ENCODE peak calls at places on chromosomes 5 and 9, in four cellular contexts. C, V, I and Q are unnamed samples.

GRCh38 chr5:127386557-127386956 is 96.0 kb downstream of the MEGF10 start:
- DNase-seq in C (no peak), V (no peak), I (no peak), Q (no peak)

GRCh38 chr9:137815256-137816255 is 62.0 kb upstream of the CACNA1B start:
- DNase-seq in C (no peak), V (no peak), I (no peak), Q (no peak)

GRCh38 chr9:127788337-127789011 is 2.6 kb downstream of the CDK9 start:
- DNase-seq in C (no peak), V (no peak), I (no peak), Q (no peak)

GRCh38 chr5:36535837-36536236 is 70.6 kb upstream of the SLC1A3 start:
- DNase-seq in C (no peak), V (no peak), I (no peak), Q (no peak)

GRCh38 chr5:58898538-58898937 is 315.7 kb downstream of the RAB3C start:
- DNase-seq in C (no peak), V (no peak), I (no peak), Q (no peak)

GRCh38 chr5:57221049-57221568 is 47.2 kb downstream of the GPBP1 start:
- DNase-seq in C (no peak), V (peak), I (no peak), Q (no peak)

GRCh38 chr9:113520109-113520642 is 56.6 kb downstream of the RGS3 start:
- DNase-seq in C (no peak), V (no peak), I (no peak), Q (no peak)

GRCh38 chr9:71758785-71759184 is 9.5 kb downstream of the CEMIP2 start:
- DNase-seq in C (no peak), V (no peak), I (no peak), Q (no peak)

GRCh38 chr9:37938121-37938906 is 34.4 kb upstream of the SLC25A51 start:
- DNase-seq in C (no peak), V (no peak), I (no peak), Q (no peak)

GRCh38 chr9:2023532-2023931 is 8.4 kb downstream of the SMARCA2 start:
- DNase-seq in C (no peak), V (no peak), I (no peak), Q (no peak)

GRCh38 chr5:128534729-128535128 is 3.3 kb downstream of the FBN2 start:
- DNase-seq in C (no peak), V (no peak), I (no peak), Q (no peak)

GRCh38 chr5:167587768-167588167 is 703.7 kb upstream of the WWC1 start:
- DNase-seq in C (no peak), V (peak), I (peak), Q (no peak)

GRCh38 chr5:132264546-132265335 is 7.2 kb downstream of the PDLIM4 start:
- DNase-seq in C (no peak), V (no peak), I (no peak), Q (peak)

GRCh38 chr5:154449786-154450185 is 4.0 kb downstream of the SAP30L start:
- DNase-seq in C (no peak), V (no peak), I (no peak), Q (no peak)

GRCh38 chr9:82363236-82363635 is 374.7 kb downstream of the SPATA31D1 start:
- DNase-seq in C (no peak), V (no peak), I (no peak), Q (no peak)

GRCh38 chr5:110063640-110064592 is 374.2 kb downstream of the MAN2A1 start:
- DNase-seq in C (no peak), V (no peak), I (no peak), Q (no peak)

GRCh38 chr5:143262393-143263174 is 140.9 kb downstream of the NR3C1 start:
- DNase-seq in C (no peak), V (peak), I (no peak), Q (no peak)

GRCh38 chr9:136587944-136588662 is 42.3 kb upstream of the NOTCH1 start:
- DNase-seq in C (no peak), V (peak), I (peak), Q (no peak)

GRCh38 chr5:82657036-82657699 is 379.0 kb upstream of the RPS23 start:
- DNase-seq in C (no peak), V (no peak), I (no peak), Q (no peak)

GRCh38 chr9:33924978-33925797 is 108.2 kb downstream of the UBE2R2 start:
- DNase-seq in C (no peak), V (peak), I (peak), Q (no peak)

GRCh38 chr5:175773534-175774070 is 97.8 kb upstream of the CPLX2 start:
- DNase-seq in C (no peak), V (no peak), I (no peak), Q (no peak)

GRCh38 chr9:83013867-83014605 is 48.9 kb downstream of the RASEF start:
- DNase-seq in C (no peak), V (no peak), I (no peak), Q (no peak)

GRCh38 chr9:95757026-95757425 is 118.5 kb upstream of the ERCC6L2 start:
- DNase-seq in C (no peak), V (no peak), I (no peak), Q (no peak)

GRCh38 chr5:65446682-65447081 is 35.0 kb downstream of the ADAMTS6 start:
- DNase-seq in C (no peak), V (no peak), I (no peak), Q (no peak)

GRCh38 chr5:43190755-43191603 is 1.0 kb upstream of the NIM1K start:
- DNase-seq in C (no peak), V (peak), I (no peak), Q (no peak)

GRCh38 chr5:17831279-17831678 is 197.0 kb downstream of the TAF11L14 start:
- DNase-seq in C (no peak), V (no peak), I (no peak), Q (no peak)

GRCh38 chr5:55402199-55402598 is 94.4 kb downstream of the MTREX start:
- DNase-seq in C (no peak), V (no peak), I (peak), Q (no peak)

GRCh38 chr9:100579665-100580064 is 1.8 kb downstream of the CAVIN4 start:
- DNase-seq in C (no peak), V (no peak), I (no peak), Q (no peak)

GRCh38 chr5:145925803-145926202 is 10.6 kb upstream of the SH3RF2 start:
- DNase-seq in C (no peak), V (peak), I (no peak), Q (no peak)

GRCh38 chr9:89844535-89844934 is 239.7 kb downstream of the GADD45G start:
- DNase-seq in C (no peak), V (no peak), I (no peak), Q (no peak)

GRCh38 chr5:14807471-14807870 is 64.1 kb downstream of the ANKH start:
- DNase-seq in C (no peak), V (no peak), I (no peak), Q (no peak)

GRCh38 chr9:36832232-36832795 is 201.8 kb downstream of the PAX5 start:
- DNase-seq in C (no peak), V (no peak), I (no peak), Q (no peak)

GRCh38 chr5:72511371-72512178 is 4.4 kb upstream of the ZNF366 start:
- DNase-seq in C (no peak), V (peak), I (no peak), Q (no peak)

GRCh38 chr5:10866913-10867312 is 105.9 kb upstream of the DAP start:
- DNase-seq in C (no peak), V (peak), I (no peak), Q (no peak)

GRCh38 chr9:22452415-22453010 is 5.9 kb downstream of the DMRTA1 start:
- DNase-seq in C (peak), V (no peak), I (peak), Q (no peak)

GRCh38 chr5:96934291-96934694 is 1.6 kb upstream of the LNPEP start:
- DNase-seq in C (no peak), V (no peak), I (no peak), Q (no peak)

GRCh38 chr5:55855509-55855908 is 4.4 kb downstream of the IL31RA start:
- DNase-seq in C (no peak), V (peak), I (no peak), Q (no peak)

GRCh38 chr5:109907751-109908150 is 218.0 kb downstream of the MAN2A1 start:
- DNase-seq in C (no peak), V (no peak), I (no peak), Q (no peak)

GRCh38 chr5:61817472-61818326 is 485.6 kb downstream of the ZSWIM6 start:
- DNase-seq in C (no peak), V (peak), I (peak), Q (no peak)
- TF ChIP-seq CTCF in C (peak), V (peak), I (no peak), Q (peak)

DNA sequence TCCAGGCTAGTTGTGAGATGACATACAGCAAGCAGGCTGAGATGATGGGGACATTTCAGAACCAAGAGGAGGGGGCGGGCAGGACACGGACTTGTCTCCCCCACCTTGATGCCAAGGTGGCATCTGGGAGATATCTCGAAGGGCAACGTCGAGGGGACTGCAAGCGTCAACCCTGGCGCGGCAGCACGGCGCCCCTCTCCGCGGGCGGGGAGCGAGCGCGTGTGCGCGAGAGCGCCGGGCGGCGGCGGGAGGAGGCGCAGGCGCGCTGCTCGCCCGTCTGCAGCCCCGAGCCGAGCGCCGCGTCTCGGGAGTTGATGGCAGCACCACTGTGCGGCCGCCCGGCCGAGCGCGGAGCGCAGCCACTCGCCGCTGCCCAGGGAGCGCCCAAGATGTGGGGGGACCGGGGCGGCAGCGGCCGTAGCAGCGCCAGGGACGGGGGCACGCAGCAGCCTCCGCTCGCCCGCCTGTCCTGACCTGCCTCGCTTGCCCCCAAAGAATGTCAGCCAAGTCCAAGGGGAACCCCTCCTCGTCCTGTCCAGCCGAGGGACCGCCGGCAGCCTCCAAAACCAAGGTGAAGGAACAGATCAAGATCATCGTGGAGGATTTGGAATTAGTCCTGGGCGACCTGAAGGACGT is at the start of gene PRR16:
- DNase-seq in C (peak), V (peak), I (peak), Q (peak)
- TF ChIP-seq CTCF in C (peak), V (no peak), I (no peak), Q (peak)

DNA sequence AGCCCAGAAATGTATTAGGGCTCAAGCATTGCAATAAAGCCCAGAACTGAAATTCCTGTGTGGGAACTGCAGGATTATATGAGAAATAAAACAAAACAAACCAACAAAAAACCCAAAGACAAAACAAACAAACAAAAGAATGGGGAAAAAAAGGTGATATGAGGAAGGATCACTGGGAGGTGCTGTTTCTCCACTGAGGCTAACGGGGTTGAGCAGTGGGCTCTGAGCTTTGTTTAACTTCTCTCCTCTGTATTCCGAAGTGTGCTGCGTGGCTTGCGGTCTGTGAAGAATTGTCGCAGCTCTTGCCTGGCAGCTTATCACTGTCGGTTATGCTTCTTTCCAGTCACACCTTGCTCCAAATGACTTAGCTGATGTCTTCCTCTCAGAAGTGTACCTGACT is 106.3 kb downstream of the TENT4A start:
- DNase-seq in C (no peak), V (no peak), I (peak), Q (no peak)
- TF ChIP-seq CTCF in C (peak), V (no peak), I (no peak), Q (peak)

GRCh38 chr9:124776952-124777645 is at the start of gene OLFML2A:
- DNase-seq in C (no peak), V (peak), I (peak), Q (no peak)
- TF ChIP-seq CTCF in C (peak), V (peak), I (peak), Q (peak)

GRCh38 chr5:9212605-9213004 is 333.3 kb downstream of the SEMA5A start:
- DNase-seq in C (no peak), V (no peak), I (no peak), Q (no peak)

GRCh38 chr5:9209846-9210547 is 335.9 kb downstream of the SEMA5A start:
- DNase-seq in C (no peak), V (peak), I (no peak), Q (no peak)

DNA sequence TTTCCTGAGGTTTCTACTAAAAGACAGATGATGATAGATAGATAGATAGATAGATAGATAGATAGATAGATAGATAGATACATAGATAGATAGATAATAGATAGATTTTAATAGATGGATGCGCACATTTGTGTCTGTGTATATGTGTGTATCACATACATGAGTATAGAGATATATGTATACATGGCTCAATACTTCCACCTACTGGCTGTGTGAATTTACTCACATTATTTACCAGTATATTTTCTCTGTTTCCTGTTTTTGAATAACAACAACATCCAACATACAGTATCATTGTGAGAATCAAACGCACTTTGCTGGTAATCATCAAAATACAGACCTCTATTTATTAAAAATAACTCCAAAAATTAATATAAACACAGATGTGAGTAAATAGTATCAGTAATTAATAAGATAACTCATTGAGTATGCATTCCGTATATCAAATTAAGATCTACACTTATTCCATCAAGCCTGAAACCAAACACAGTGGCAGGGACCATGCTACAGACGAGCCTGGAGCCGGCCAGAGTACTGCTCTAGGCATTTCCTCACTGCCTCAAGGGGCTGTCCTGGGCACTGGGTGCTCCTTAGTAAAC is 338.0 kb downstream of the SEMA5A start:
- DNase-seq in C (no peak), V (peak), I (no peak), Q (no peak)
- TF ChIP-seq CTCF in C (peak), V (no peak), I (peak), Q (peak)

GRCh38 chr9:133502112-133502511 is 22.6 kb downstream of the MYMK start:
- DNase-seq in C (no peak), V (no peak), I (no peak), Q (no peak)

GRCh38 chr9:133496901-133497411 is 18.1 kb upstream of the SLC2A6 start:
- DNase-seq in C (no peak), V (no peak), I (no peak), Q (no peak)

GRCh38 chr9:133497443-133497842 is 18.5 kb upstream of the SLC2A6 start:
- DNase-seq in C (no peak), V (no peak), I (no peak), Q (no peak)

GRCh38 chr9:133499892-133500270 is 21.0 kb upstream of the SLC2A6 start:
- DNase-seq in C (no peak), V (no peak), I (no peak), Q (no peak)

GRCh38 chr9:133499130-133499891 is 20.4 kb upstream of the SLC2A6 start:
- DNase-seq in C (no peak), V (no peak), I (no peak), Q (no peak)
- TF ChIP-seq CTCF in C (no peak), V (no peak), I (no peak), Q (no peak)